ENCODE peak calls at places on chromosomes 11 and 22, in four cellular contexts. One of them, this sample, is unnamed.

GRCh38 chr11:102240502-102240901 is 76.8 kb upstream of the BIRC3 start:
- DNase-seq in IMR-90: peak
- DNase-seq in Peyer's patch: no peak
- DNase-seq in tibial artery: no peak
- DNase-seq in this sample: no peak

GRCh38 chr11:124068711-124069110 is 27.6 kb upstream of the OR10G7 start:
- DNase-seq in Peyer's patch: no peak
- DNase-seq in tibial artery: no peak
- DNase-seq in IMR-90: no peak
- DNase-seq in this sample: no peak

GRCh38 chr11:96215094-96215782 is 127.8 kb downstream of the MAML2 start:
- DNase-seq in Peyer's patch: peak
- DNase-seq in tibial artery: no peak
- DNase-seq in IMR-90: peak
- DNase-seq in this sample: no peak

GRCh38 chr11:688681-689080 is 6.3 kb downstream of the DEAF1 start:
- DNase-seq in tibial artery: no peak
- DNase-seq in Peyer's patch: peak
- DNase-seq in IMR-90: no peak
- DNase-seq in this sample: no peak

GRCh38 chr11:45193695-45194094 is 47.3 kb downstream of the PRDM11 start:
- DNase-seq in Peyer's patch: no peak
- DNase-seq in tibial artery: no peak
- DNase-seq in IMR-90: no peak
- DNase-seq in this sample: peak

GRCh38 chr11:46489668-46490560 is 98.3 kb upstream of the CHRM4 start:
- DNase-seq in tibial artery: no peak
- DNase-seq in IMR-90: peak
- DNase-seq in Peyer's patch: no peak
- DNase-seq in this sample: no peak

GRCh38 chr22:47394504-47395440 is 632.3 kb downstream of the TBC1D22A start:
- DNase-seq in IMR-90: no peak
- DNase-seq in Peyer's patch: peak
- DNase-seq in tibial artery: peak
- DNase-seq in this sample: no peak

GRCh38 chr11:19083166-19083565 is 22.6 kb upstream of the MRGPRX2 start:
- DNase-seq in IMR-90: no peak
- DNase-seq in Peyer's patch: no peak
- DNase-seq in tibial artery: no peak
- DNase-seq in this sample: no peak

GRCh38 chr11:102260241-102260640 is 57.0 kb upstream of the BIRC3 start:
- DNase-seq in tibial artery: no peak
- DNase-seq in IMR-90: no peak
- DNase-seq in Peyer's patch: no peak
- DNase-seq in this sample: no peak

GRCh38 chr22:40498454-40499186 is 128.2 kb downstream of the SGSM3 start:
- DNase-seq in Peyer's patch: no peak
- DNase-seq in tibial artery: no peak
- DNase-seq in IMR-90: peak
- DNase-seq in this sample: no peak

GRCh38 chr11:61429346-61429690 is 457 bp downstream of the CPSF7 start:
- DNase-seq in IMR-90: peak
- DNase-seq in tibial artery: no peak
- DNase-seq in Peyer's patch: peak
- DNase-seq in this sample: peak

GRCh38 chr11:68038718-68039525 is at the start of gene TCIRG1:
- DNase-seq in IMR-90: peak
- DNase-seq in tibial artery: peak
- DNase-seq in Peyer's patch: peak
- DNase-seq in this sample: peak

GRCh38 chr11:62108017-62108750 is 15.6 kb upstream of the INCENP start:
- DNase-seq in IMR-90: peak
- DNase-seq in Peyer's patch: peak
- DNase-seq in tibial artery: no peak
- DNase-seq in this sample: no peak

GRCh38 chr22:19203839-19204238 is 25.3 kb upstream of the SLC25A1 start:
- DNase-seq in tibial artery: no peak
- DNase-seq in IMR-90: no peak
- DNase-seq in Peyer's patch: no peak
- DNase-seq in this sample: no peak

GRCh38 chr11:2140411-2141400 is 1.5 kb upstream of the IGF2 start:
- DNase-seq in tibial artery: no peak
- DNase-seq in IMR-90: no peak
- DNase-seq in Peyer's patch: no peak
- DNase-seq in this sample: no peak
- H3K4me3 ChIP-seq in tibial artery: no peak
- H3K4me3 ChIP-seq in IMR-90: no peak
- H3K4me3 ChIP-seq in Peyer's patch: no peak
- H3K4me3 ChIP-seq in this sample: peak

GRCh38 chr11:104151404-104152204 is 12.3 kb downstream of the PDGFD start:
- DNase-seq in tibial artery: no peak
- DNase-seq in Peyer's patch: no peak
- DNase-seq in IMR-90: no peak
- DNase-seq in this sample: no peak
- TF ChIP-seq CTCF in tibial artery: peak
- TF ChIP-seq CTCF in Peyer's patch: peak
- TF ChIP-seq CTCF in IMR-90: peak
- TF ChIP-seq CTCF in this sample: peak

GRCh38 chr22:35384973-35385588 is 4.2 kb downstream of the HMOX1 start:
- DNase-seq in tibial artery: no peak
- DNase-seq in Peyer's patch: no peak
- DNase-seq in IMR-90: no peak
- DNase-seq in this sample: no peak
- H3K27ac ChIP-seq in tibial artery: no peak
- H3K27ac ChIP-seq in Peyer's patch: no peak
- H3K27ac ChIP-seq in IMR-90: no peak
- H3K27ac ChIP-seq in this sample: no peak

DNA sequence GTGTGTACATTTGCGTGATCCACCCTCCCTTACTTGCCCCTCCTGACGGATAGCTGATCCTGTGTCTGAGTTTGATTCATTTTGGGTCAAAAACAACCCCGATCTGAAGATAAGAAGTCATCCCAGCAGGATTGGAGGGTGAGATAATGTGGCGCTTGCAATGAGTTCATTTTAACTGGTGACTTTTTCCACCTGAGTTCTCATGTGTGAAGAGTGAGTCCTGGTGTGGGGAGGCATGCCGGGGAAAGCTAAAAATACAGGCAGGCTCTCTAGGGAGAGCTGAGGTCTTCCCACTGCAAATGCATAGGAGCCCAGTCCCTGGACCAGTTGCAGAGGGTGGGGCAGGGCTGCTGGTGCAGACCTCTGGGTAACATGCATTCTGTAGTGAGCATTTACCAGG is 35.7 kb upstream of the ELF5 start:
- DNase-seq in Peyer's patch: no peak
- DNase-seq in tibial artery: no peak
- DNase-seq in IMR-90: no peak
- DNase-seq in this sample: no peak
- H3K4me3 ChIP-seq in Peyer's patch: no peak
- H3K4me3 ChIP-seq in tibial artery: no peak
- H3K4me3 ChIP-seq in IMR-90: no peak
- H3K4me3 ChIP-seq in this sample: no peak

GRCh38 chr11:66142370-66143263 is 72.5 kb downstream of the PACS1 start:
- DNase-seq in Peyer's patch: no peak
- DNase-seq in IMR-90: peak
- DNase-seq in tibial artery: no peak
- DNase-seq in this sample: no peak
- TF ChIP-seq CTCF in Peyer's patch: no peak
- TF ChIP-seq CTCF in IMR-90: no peak
- TF ChIP-seq CTCF in tibial artery: no peak
- TF ChIP-seq CTCF in this sample: no peak